ENCODE peak calls at places on chromosomes 16 and 17, in four cellular contexts. J, Q, Z and R are unnamed samples.

GRCh38 chr16:61678182-61678581 is 358.1 kb downstream of the CDH8 start:
- DNase-seq in J (no peak), Q (no peak), Z (no peak), R (no peak)

GRCh38 chr17:36203335-36203734 is 6.8 kb upstream of the CCL3L1 start:
- DNase-seq in J (no peak), Q (no peak), Z (no peak), R (no peak)

GRCh38 chr16:79644977-79645667 is 44.6 kb upstream of the MAF start:
- DNase-seq in J (no peak), Q (no peak), Z (no peak), R (no peak)

GRCh38 chr17:44220211-44221071 is 966 bp upstream of the UBTF start:
- DNase-seq in J (no peak), Q (peak; percentile 72), Z (peak; percentile 48), R (peak; percentile 74)

GRCh38 chr16:81836279-81837054 is 57.4 kb downstream of the PLCG2 start:
- DNase-seq in J (no peak), Q (no peak), Z (no peak), R (no peak)

GRCh38 chr16:25691519-25692091 is at the start of gene HS3ST4:
- DNase-seq in J (no peak), Q (no peak), Z (no peak), R (no peak)

GRCh38 chr17:13024526-13025263 is 6.9 kb upstream of the ELAC2 start:
- DNase-seq in J (no peak), Q (peak; percentile 57), Z (peak; percentile 91), R (peak; percentile 60)

GRCh38 chr17:30922235-30922993 is 669 bp downstream of the ADAP2 start:
- DNase-seq in J (no peak), Q (no peak), Z (no peak), R (no peak)

GRCh38 chr16:84143784-84144199 is 1.2 kb downstream of the HSDL1 start:
- DNase-seq in J (no peak), Q (peak; percentile 27), Z (no peak), R (no peak)

GRCh38 chr16:51402785-51403184 is 251.7 kb upstream of the SALL1 start:
- DNase-seq in J (no peak), Q (no peak), Z (no peak), R (no peak)

GRCh38 chr17:4215882-4216411 is 47.8 kb downstream of the ANKFY1 start:
- DNase-seq in J (no peak), Q (no peak), Z (no peak), R (no peak)

GRCh38 chr17:63446981-63447687 is 1.0 kb upstream of the CYB561 start:
- DNase-seq in J (no peak), Q (no peak), Z (peak; percentile 23), R (peak; percentile 48)

GRCh38 chr16:2147981-2148671 is at the start of gene RAB26:
- DNase-seq in J (peak; percentile 89), Q (peak; percentile 57), Z (peak; percentile 85), R (peak; percentile 63)

GRCh38 chr17:45051060-45051719 is at the start of gene DCAKD:
- DNase-seq in J (peak; percentile 94), Q (peak; percentile 97), Z (peak; percentile 99), R (peak; percentile 88)

GRCh38 chr17:82808921-82809905 is 30.6 kb downstream of the ZNF750 start:
- DNase-seq in J (no peak), Q (no peak), Z (no peak), R (no peak)

GRCh38 chr17:65584604-65585521 is 23.4 kb upstream of the AXIN2 start:
- DNase-seq in J (no peak), Q (peak; percentile 50), Z (peak; percentile 89), R (no peak)

GRCh38 chr16:89842471-89843408 is 14.5 kb downstream of the SPIRE2 start:
- DNase-seq in J (no peak), Q (no peak), Z (peak; percentile 63), R (no peak)

GRCh38 chr16:67538666-67539101 is 10.1 kb downstream of the RIPOR1 start:
- DNase-seq in J (no peak), Q (no peak), Z (no peak), R (no peak)

GRCh38 chr16:89641719-89642187 is 15.8 kb downstream of the CHMP1A start:
- DNase-seq in J (no peak), Q (no peak), Z (no peak), R (no peak)

GRCh38 chr17:73821665-73822064 is 177.4 kb upstream of the SDK2 start:
- DNase-seq in J (no peak), Q (no peak), Z (no peak), R (no peak)

GRCh38 chr16:10964891-10965326 is 20.5 kb downstream of the CLEC16A start:
- DNase-seq in J (no peak), Q (peak; percentile 92), Z (no peak), R (peak; percentile 91)

GRCh38 chr17:49436174-49436573 is 21.5 kb upstream of the PHB1 start:
- DNase-seq in J (no peak), Q (no peak), Z (no peak), R (no peak)
- H3K36me3 ChIP-seq in J (no peaks in the 10 kb centered on the region), Q (no peaks in the 10 kb centered on the region), Z (no peaks in the 10 kb centered on the region), R (no peaks in the 10 kb centered on the region)

GRCh38 chr17:38338535-38338934 is 5.2 kb downstream of the GPR179 start:
- DNase-seq in J (no peak), Q (no peak), Z (no peak), R (no peak)
- H3K36me3 ChIP-seq in J (no peaks in the 10 kb centered on the region), Q (no peaks in the 10 kb centered on the region), Z (no peaks in the 10 kb centered on the region), R (no peaks in the 10 kb centered on the region)

GRCh38 chr17:59647288-59647687 is 27.6 kb downstream of the CLTC start:
- DNase-seq in J (no peak), Q (no peak), Z (no peak), R (no peak)
- H3K36me3 ChIP-seq in J (peaks cover 10% of the 10 kb centered on the region), Q (peaks cover 81% of the 10 kb centered on the region), Z (peaks cover 84% of the 10 kb centered on the region), R (peaks cover 39% of the 10 kb centered on the region)

GRCh38 chr17:38762231-38762630 is 9.7 kb downstream of the PSMB3 start:
- DNase-seq in J (no peak), Q (no peak), Z (no peak), R (no peak)
- H3K36me3 ChIP-seq in J (peaks cover 4% of the 10 kb centered on the region), Q (peaks cover 82% of the 10 kb centered on the region), Z (peaks cover 21% of the 10 kb centered on the region), R (peaks cover 72% of the 10 kb centered on the region)

DNA sequence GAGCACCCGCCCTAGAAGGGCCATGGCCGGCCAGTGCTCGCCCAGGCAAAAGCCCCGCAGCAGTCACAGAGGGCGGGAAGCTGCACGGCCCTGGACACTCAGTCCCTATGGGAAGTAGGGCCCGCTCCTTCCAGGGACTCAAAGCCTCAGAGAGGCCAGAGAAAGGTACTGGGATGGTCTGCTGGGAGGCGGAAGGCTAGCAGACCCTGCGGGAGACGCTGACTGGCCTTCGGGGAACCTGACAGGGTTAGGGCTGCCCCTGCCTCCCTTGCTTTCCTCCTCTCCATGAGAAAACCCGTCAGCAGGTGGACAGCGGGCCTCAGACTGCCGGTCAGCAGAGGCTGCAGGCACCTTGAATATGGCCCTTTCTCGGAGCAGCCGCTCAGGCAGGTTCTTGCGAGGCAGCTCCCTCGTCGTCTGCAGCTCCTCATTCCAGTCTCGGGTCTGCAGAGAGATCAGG is 11.5 kb downstream of the CLUH start:
- DNase-seq in J (no peak), Q (no peak), Z (no peak), R (no peak)
- H3K36me3 ChIP-seq in J (peaks cover 28% of the 10 kb centered on the region), Q (peaks cover 22% of the 10 kb centered on the region), Z (peaks cover 7% of the 10 kb centered on the region), R (peaks cover 14% of the 10 kb centered on the region)

GRCh38 chr17:80386341-80386740 is 28.6 kb upstream of the ENDOV start:
- DNase-seq in J (no peak), Q (no peak), Z (no peak), R (no peak)

GRCh38 chr17:80387071-80387470 is 27.9 kb upstream of the ENDOV start:
- DNase-seq in J (no peak), Q (no peak), Z (no peak), R (no peak)

GRCh38 chr17:80389011-80389995 is 25.7 kb upstream of the ENDOV start:
- DNase-seq in J (no peak), Q (no peak), Z (no peak), R (no peak)

GRCh38 chr17:80388601-80389000 is 26.4 kb upstream of the ENDOV start:
- DNase-seq in J (no peak), Q (no peak), Z (no peak), R (no peak)

GRCh38 chr17:80388175-80388574 is 26.8 kb upstream of the ENDOV start:
- DNase-seq in J (no peak), Q (no peak), Z (no peak), R (no peak)
- H3K36me3 ChIP-seq in J (peaks cover 12% of the 10 kb centered on the region), Q (peaks cover 96% of the 10 kb centered on the region), Z (peaks cover 46% of the 10 kb centered on the region), R (peaks cover 96% of the 10 kb centered on the region)

GRCh38 chr17:2436516-2436915 is 35.7 kb upstream of the MNT start:
- DNase-seq in J (no peak), Q (no peak), Z (no peak), R (no peak)

GRCh38 chr17:2433696-2434095 is 32.8 kb upstream of the MNT start:
- DNase-seq in J (no peak), Q (no peak), Z (peak; percentile 36), R (no peak)

GRCh38 chr17:2435852-2436251 is 35.0 kb upstream of the MNT start:
- DNase-seq in J (no peak), Q (no peak), Z (no peak), R (no peak)

GRCh38 chr17:2438823-2439222 is 38.0 kb upstream of the MNT start:
- DNase-seq in J (no peak), Q (no peak), Z (no peak), R (no peak)

GRCh38 chr17:2435181-2435741 is 34.4 kb upstream of the MNT start:
- DNase-seq in J (no peak), Q (no peak), Z (no peak), R (no peak)
- H3K36me3 ChIP-seq in J (no peaks in the 10 kb centered on the region), Q (peaks cover 64% of the 10 kb centered on the region), Z (peaks cover 7% of the 10 kb centered on the region), R (peaks cover 35% of the 10 kb centered on the region)

DNA sequence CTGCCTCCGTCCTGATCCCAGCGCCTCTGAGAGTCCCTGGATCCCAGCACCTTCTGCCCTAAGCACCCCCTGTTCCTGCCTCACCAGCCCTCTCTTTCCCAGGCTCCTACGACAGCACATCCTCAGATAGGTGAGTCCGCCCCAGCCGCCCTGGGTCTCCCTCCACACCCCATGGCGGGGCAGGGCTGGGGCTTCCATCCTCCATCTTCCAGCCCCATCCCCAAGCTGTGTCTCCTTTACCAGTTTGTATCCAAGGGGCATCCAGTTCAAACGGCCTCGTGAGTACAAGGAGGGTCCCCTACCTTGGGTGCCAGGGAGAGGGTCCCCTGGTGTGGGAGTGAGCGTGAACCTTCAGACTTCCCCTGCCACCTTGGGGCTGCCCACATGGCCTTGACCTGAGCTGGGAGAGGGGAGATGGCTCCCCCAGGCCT is 774 bp downstream of the LAT start:
- DNase-seq in J (no peak), Q (no peak), Z (no peak), R (no peak)
- H3K36me3 ChIP-seq in J (peaks cover 18% of the 10 kb centered on the region), Q (peaks cover 33% of the 10 kb centered on the region), Z (peaks cover 6% of the 10 kb centered on the region), R (peaks cover 48% of the 10 kb centered on the region)